ENCODE peak calls at places on chromosomes 16 and 17, in eight cellular contexts. N is HepG2, H is H1, S is K562, J is neuronal stem cell, U is IMR-90, X is H9, I is GM23248. T is an unnamed sample.

GRCh38 chr17:56153215-56153614 is at the start of gene ANKFN1:
- DNase-seq in N (no peak), H (no peak), S (no peak), J (no peak), U (no peak), X (no peak), I (no peak), T (no peak)

GRCh38 chr17:35089846-35090193 is 26.3 kb upstream of the RFFL start:
- DNase-seq in N (peak), H (no peak), S (peak), J (no peak), U (peak), X (peak), I (peak), T (peak)

GRCh38 chr16:72878301-72879269 is 169.3 kb downstream of the ZFHX3 start:
- DNase-seq in N (peak), H (no peak), S (no peak), J (no peak), U (peak), X (no peak), I (peak), T (peak)

GRCh38 chr17:4658478-4659305 is 17.2 kb upstream of the ALOX15 start:
- DNase-seq in N (no peak), H (no peak), S (peak), J (no peak), U (peak), X (no peak), I (peak), T (peak)

GRCh38 chr17:2776589-2777241 is 19.5 kb upstream of the RAP1GAP2 start:
- DNase-seq in N (peak), H (no peak), S (no peak), J (peak), U (no peak), X (peak), I (peak), T (peak)

GRCh38 chr17:77409282-77410161 is 268.8 kb downstream of the SEC14L1 start:
- DNase-seq in N (no peak), H (no peak), S (no peak), J (no peak), U (peak), X (peak), I (peak), T (peak)

GRCh38 chr16:20181386-20181785 is 107.7 kb upstream of the GPR139 start:
- DNase-seq in N (no peak), H (no peak), S (no peak), J (no peak), U (no peak), X (no peak), I (no peak), T (no peak)

GRCh38 chr16:23424292-23424958 is 28.6 kb downstream of the COG7 start:
- DNase-seq in N (no peak), H (no peak), S (no peak), J (no peak), U (peak), X (no peak), I (no peak), T (no peak)

GRCh38 chr16:82980810-82981209 is 354.0 kb downstream of the CDH13 start:
- DNase-seq in N (no peak), H (no peak), S (no peak), J (no peak), U (no peak), X (no peak), I (no peak), T (no peak)

GRCh38 chr17:42683407-42684031 is 1.2 kb downstream of the CNTNAP1 start:
- DNase-seq in N (no peak), H (no peak), S (no peak), J (no peak), U (peak), X (peak), I (no peak), T (no peak)

GRCh38 chr16:17304124-17304813 is 166.5 kb downstream of the XYLT1 start:
- DNase-seq in N (no peak), H (no peak), S (no peak), J (no peak), U (peak), X (no peak), I (no peak), T (peak)

GRCh38 chr16:24609740-24610420 is 70.5 kb downstream of the RBBP6 start:
- DNase-seq in N (peak), H (no peak), S (no peak), J (peak), U (peak), X (peak), I (peak), T (no peak)

GRCh38 chr17:69470702-69471101 is 56.2 kb downstream of the MAP2K6 start:
- DNase-seq in N (no peak), H (no peak), S (no peak), J (no peak), U (no peak), X (no peak), I (no peak), T (no peak)

GRCh38 chr16:24610421-24610765 is 71.0 kb downstream of the RBBP6 start:
- DNase-seq in N (no peak), H (no peak), S (no peak), J (peak), U (peak), X (peak), I (peak), T (peak)

GRCh38 chr16:70661918-70662641 is 15.7 kb downstream of the IL34 start:
- DNase-seq in N (no peak), H (no peak), S (no peak), J (no peak), U (no peak), X (no peak), I (no peak), T (no peak)

GRCh38 chr17:17375826-17376225 is 72.7 kb downstream of the NT5M start:
- DNase-seq in N (no peak), H (no peak), S (no peak), J (no peak), U (peak), X (no peak), I (peak), T (no peak)

GRCh38 chr16:64629622-64630021 is 492.2 kb downstream of the CDH11 start:
- DNase-seq in N (no peak), H (no peak), S (no peak), J (no peak), U (no peak), X (no peak), I (peak), T (no peak)

GRCh38 chr16:82936941-82937551 is 310.3 kb downstream of the CDH13 start:
- DNase-seq in N (no peak), H (no peak), S (no peak), J (no peak), U (peak), X (no peak), I (peak), T (no peak)

GRCh38 chr16:20268409-20268808 is 58.9 kb downstream of the GP2 start:
- DNase-seq in N (no peak), H (no peak), S (no peak), J (no peak), U (no peak), X (no peak), I (no peak), T (no peak)

GRCh38 chr16:9499921-9500593 is 408.6 kb downstream of the HAPSTR1 start:
- DNase-seq in N (no peak), H (no peak), S (no peak), J (peak), U (no peak), X (peak), I (no peak), T (no peak)

GRCh38 chr17:32007463-32008298 is 498 bp downstream of the LRRC37B start:
- DNase-seq in N (no peak), H (peak), S (peak), J (peak), U (peak), X (peak), I (peak), T (no peak)

GRCh38 chr17:74135391-74136167 is 67.9 kb upstream of the RPL38 start:
- DNase-seq in N (no peak), H (no peak), S (no peak), J (no peak), U (no peak), X (peak), I (no peak), T (no peak)

GRCh38 chr17:29592850-29593545 is at the start of gene ANKRD13B:
- DNase-seq in N (no peak), H (no peak), S (peak), J (no peak), U (no peak), X (no peak), I (peak), T (no peak)

GRCh38 chr17:61579961-61580360 is 11.1 kb downstream of the NACA2 start:
- DNase-seq in N (peak), H (no peak), S (peak), J (no peak), U (peak), X (no peak), I (peak), T (no peak)

GRCh38 chr16:68378436-68379415 is 67.9 kb downstream of the PRMT7 start:
- DNase-seq in N (no peak), H (no peak), S (no peak), J (no peak), U (no peak), X (no peak), I (no peak), T (no peak)

GRCh38 chr16:68381363-68381724 is 67.0 kb downstream of the SMPD3 start:
- DNase-seq in N (no peak), H (no peak), S (peak), J (no peak), U (no peak), X (no peak), I (no peak), T (no peak)

GRCh38 chr16:68380348-68380670 is 68.0 kb downstream of the SMPD3 start:
- DNase-seq in N (no peak), H (no peak), S (no peak), J (no peak), U (no peak), X (no peak), I (no peak), T (no peak)

GRCh38 chr16:68380676-68381362 is 67.5 kb downstream of the SMPD3 start:
- DNase-seq in N (no peak), H (no peak), S (no peak), J (no peak), U (no peak), X (no peak), I (no peak), T (no peak)

DNA sequence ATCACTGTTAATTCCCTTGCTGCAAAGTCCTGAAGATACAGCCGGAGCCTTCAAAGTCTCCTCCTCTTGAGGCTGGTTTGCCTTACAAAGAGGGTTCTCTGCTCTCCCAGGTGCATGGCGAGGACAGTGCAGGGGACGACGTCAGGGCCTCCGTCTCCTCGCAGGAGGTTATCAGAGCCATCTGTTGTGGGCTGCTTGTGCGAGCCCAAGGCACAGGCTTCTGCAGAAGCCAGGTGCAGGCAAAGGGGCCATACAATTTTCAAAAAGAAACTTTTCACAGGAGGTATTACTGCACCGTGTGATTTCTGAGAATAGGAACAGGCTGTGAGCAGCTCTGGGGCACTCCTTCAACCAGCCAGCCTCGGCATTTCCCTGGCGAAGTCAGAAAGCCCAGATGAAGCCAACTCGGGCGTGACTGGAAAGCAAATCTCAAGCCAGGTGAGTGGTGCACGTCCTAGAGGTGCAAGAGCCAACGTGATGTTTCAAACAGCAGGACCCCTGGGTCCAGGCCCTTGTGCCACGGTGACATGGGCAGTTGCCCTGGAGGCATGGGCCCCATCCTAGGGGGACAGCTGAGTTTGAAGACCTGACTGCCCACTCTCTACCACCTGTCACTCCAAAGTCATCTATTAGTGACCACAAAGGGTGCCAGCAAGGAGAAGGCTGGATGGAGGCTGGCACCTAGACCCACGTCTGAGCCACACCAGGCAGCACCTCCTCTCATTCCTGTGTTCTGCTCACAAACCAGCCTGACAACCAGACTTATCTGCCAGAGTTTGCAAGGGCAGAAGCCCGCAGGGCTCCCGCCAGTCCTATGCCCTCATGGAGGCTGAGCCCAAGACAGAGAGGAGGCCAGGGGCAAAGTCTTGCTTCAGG is 68.6 kb downstream of the SMPD3 start:
- DNase-seq in N (no peak), H (no peak), S (no peak), J (no peak), U (no peak), X (no peak), I (no peak), T (no peak)
- H2AFZ ChIP-seq in N (no peak), H (no peak), S (no peak), J (no peak), U (no peak), X (no peak), I (no peak), T (no peak)

DNA sequence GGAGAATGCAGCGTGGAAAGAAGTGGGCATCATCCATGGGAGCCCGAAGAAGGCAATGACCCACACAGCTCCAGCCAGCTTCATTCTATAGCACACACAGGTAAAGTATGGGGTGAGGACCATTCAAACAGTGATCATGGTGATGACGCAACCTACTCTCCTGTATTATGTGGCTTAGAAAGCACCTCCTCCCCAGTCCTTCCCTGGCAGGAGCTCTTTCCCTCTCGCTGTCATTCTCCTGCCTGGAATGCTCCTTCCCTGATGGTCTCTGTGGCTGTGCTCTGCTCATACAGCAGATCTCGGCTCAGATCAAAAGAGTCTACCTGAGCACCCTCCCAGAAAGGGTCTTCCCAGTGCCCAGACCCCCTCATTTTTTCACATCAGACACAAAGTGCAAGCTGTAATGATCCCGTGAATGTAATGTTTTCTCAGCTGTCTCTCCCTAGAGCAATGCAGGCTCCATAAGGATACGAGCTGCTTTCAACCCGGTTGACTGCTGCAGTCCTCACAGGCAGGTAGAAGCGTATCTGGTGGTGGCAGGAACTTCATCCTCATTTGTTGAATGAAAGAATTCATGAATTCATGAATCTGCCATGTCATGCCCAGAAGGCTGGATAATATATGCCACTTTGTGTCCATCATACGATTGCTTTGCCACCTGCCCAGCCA is 248.8 kb downstream of the HS3ST3A1 start:
- DNase-seq in N (no peak), H (no peak), S (no peak), J (no peak), U (no peak), X (no peak), I (no peak), T (no peak)
- H2AFZ ChIP-seq in N (no peak), H (peak), S (no peak), J (no peak), U (no peak), X (no peak), I (peak), T (no peak)

GRCh38 chr16:80683646-80684045 is 120.8 kb downstream of the CDYL2 start:
- DNase-seq in N (no peak), H (no peak), S (no peak), J (no peak), U (no peak), X (no peak), I (no peak), T (no peak)

GRCh38 chr16:80681436-80681835 is 123.0 kb downstream of the CDYL2 start:
- DNase-seq in N (no peak), H (no peak), S (no peak), J (no peak), U (no peak), X (no peak), I (no peak), T (no peak)

GRCh38 chr16:80680839-80681238 is 123.6 kb downstream of the CDYL2 start:
- DNase-seq in N (no peak), H (no peak), S (no peak), J (no peak), U (no peak), X (no peak), I (no peak), T (no peak)

GRCh38 chr16:80684136-80684765 is 120.1 kb downstream of the CDYL2 start:
- DNase-seq in N (no peak), H (no peak), S (no peak), J (no peak), U (no peak), X (no peak), I (no peak), T (no peak)

GRCh38 chr16:80682435-80683070 is 121.8 kb downstream of the CDYL2 start:
- DNase-seq in N (no peak), H (no peak), S (no peak), J (no peak), U (peak), X (no peak), I (peak), T (no peak)
- H2AFZ ChIP-seq in N (no peak), H (no peak), S (no peak), J (no peak), U (peak), X (no peak), I (peak), T (no peak)

GRCh38 chr16:22360963-22361659 is 13.3 kb downstream of the CDR2 start:
- DNase-seq in N (no peak), H (no peak), S (no peak), J (no peak), U (no peak), X (no peak), I (no peak), T (no peak)

GRCh38 chr16:22358000-22358399 is 16.4 kb downstream of the CDR2 start:
- DNase-seq in N (no peak), H (no peak), S (no peak), J (no peak), U (no peak), X (no peak), I (no peak), T (peak)

GRCh38 chr16:22356930-22357634 is 17.3 kb downstream of the CDR2 start:
- DNase-seq in N (no peak), H (no peak), S (no peak), J (no peak), U (no peak), X (no peak), I (no peak), T (no peak)

GRCh38 chr16:22357635-22357971 is 16.8 kb downstream of the CDR2 start:
- DNase-seq in N (no peak), H (no peak), S (no peak), J (no peak), U (no peak), X (no peak), I (no peak), T (no peak)

GRCh38 chr16:22359679-22360078 is 14.7 kb downstream of the CDR2 start:
- DNase-seq in N (no peak), H (no peak), S (no peak), J (no peak), U (no peak), X (no peak), I (no peak), T (no peak)
- H2AFZ ChIP-seq in N (no peak), H (no peak), S (no peak), J (no peak), U (no peak), X (no peak), I (no peak), T (no peak)

GRCh38 chr16:56637814-56638750 is at the start of gene MT1A:
- DNase-seq in N (peak), H (no peak), S (peak), J (no peak), U (peak), X (peak), I (peak), T (peak)
- H2AFZ ChIP-seq in N (no peak), H (peak), S (no peak), J (peak), U (peak), X (no peak), I (peak), T (no peak)

GRCh38 chr16:10824111-10824893 is 5.7 kb upstream of the TVP23A start:
- DNase-seq in N (no peak), H (no peak), S (no peak), J (no peak), U (no peak), X (no peak), I (no peak), T (no peak)
- H2AFZ ChIP-seq in N (no peak), H (no peak), S (no peak), J (no peak), U (no peak), X (no peak), I (no peak), T (no peak)

DNA sequence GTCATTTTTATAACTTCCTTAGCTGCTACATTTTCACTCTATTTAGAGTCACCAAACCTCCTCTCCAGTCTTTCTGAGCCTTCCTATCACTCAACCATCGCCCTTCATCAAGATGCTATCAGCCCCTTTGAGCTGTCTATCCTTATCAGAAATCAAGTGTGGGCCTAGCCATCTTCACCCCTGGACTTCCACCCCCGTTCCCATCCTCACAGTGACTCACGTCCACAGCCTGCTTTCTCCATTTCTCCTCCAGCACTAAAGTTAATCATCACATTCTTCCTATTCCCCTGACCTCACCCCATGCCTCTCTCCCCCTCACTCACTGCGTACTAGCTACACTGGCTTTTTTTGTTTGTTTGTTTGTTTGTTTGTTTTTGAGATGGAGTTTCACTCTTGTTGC is 2.4 kb upstream of the TEKT3 start:
- DNase-seq in N (no peak), H (no peak), S (no peak), J (no peak), U (peak), X (no peak), I (peak), T (peak)
- H2AFZ ChIP-seq in N (no peak), H (no peak), S (no peak), J (no peak), U (peak), X (no peak), I (no peak), T (no peak)

DNA sequence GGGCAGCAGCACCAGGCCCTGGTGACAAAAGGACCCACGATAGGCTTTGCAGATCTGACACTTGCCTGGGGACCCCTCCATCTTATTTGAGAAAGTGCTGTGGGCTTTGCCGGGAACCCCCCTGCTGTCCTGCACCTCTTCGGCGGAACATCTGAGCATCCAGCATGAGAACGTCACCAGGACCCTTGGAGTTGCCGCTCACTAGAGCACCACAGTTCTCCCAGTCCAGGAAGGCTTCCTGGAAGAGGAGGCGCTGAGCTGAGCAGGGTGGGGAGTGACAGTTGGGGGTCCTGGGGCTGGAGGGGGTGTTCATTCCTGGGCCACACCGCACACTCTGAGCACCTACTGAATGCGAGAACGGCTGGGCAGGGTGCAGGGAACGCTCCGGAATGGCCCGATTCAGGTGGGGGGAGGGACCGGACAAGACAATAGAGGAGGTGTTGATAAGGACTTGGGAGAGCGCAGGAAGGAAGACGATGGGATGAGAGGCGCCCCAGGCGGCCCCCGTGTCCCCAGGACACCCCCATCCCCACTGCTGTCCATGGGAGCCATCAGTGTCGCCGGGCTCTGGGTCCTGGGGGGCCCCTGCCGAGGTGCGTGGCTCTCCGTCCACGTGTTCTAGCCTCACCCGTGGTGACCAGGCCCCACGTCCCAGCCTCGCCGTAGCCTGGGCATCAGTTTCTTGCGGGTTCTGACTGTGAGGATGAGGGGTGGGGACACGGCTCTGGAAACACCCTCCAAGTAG is 24.8 kb upstream of the CACNA1H start:
- DNase-seq in N (no peak), H (no peak), S (no peak), J (no peak), U (no peak), X (no peak), I (no peak), T (no peak)
- H2AFZ ChIP-seq in N (no peak), H (no peak), S (no peak), J (no peak), U (no peak), X (no peak), I (no peak), T (no peak)

GRCh38 chr17:59892849-59893616 is at the start of the genes RPS6KB1 and TUBD1:
- DNase-seq in N (peak), H (peak), S (peak), J (peak), U (peak), X (peak), I (peak), T (peak)
- H2AFZ ChIP-seq in N (peak), H (peak), S (peak), J (peak), U (peak), X (no peak), I (peak), T (peak)